ENCODE peak calls at places on chromosomes 13 and 19, in eight cellular contexts. Q, B, E, V, D, L, P and S are unnamed samples.

GRCh38 chr13:98975822-98976261 is 2.0 kb downstream of the DOCK9 start:
- DNase-seq in Q (no peak), B (peak), E (no peak), V (no peak), D (no peak), L (no peak), P (no peak), S (no peak)

GRCh38 chr13:30905932-30906383 is at the start of gene MEDAG:
- DNase-seq in Q (no peak), B (no peak), E (no peak), V (no peak), D (no peak), L (no peak), P (peak), S (peak)

GRCh38 chr19:29976151-29976943 is 34.3 kb downstream of the URI1 start:
- DNase-seq in Q (no peak), B (no peak), E (no peak), V (no peak), D (no peak), L (no peak), P (no peak), S (no peak)

GRCh38 chr13:33230178-33230881 is 55.2 kb downstream of the STARD13 start:
- DNase-seq in Q (no peak), B (no peak), E (no peak), V (no peak), D (no peak), L (no peak), P (no peak), S (no peak)

GRCh38 chr19:18014197-18014596 is 6.2 kb downstream of the ARRDC2 start:
- DNase-seq in Q (no peak), B (no peak), E (no peak), V (no peak), D (peak), L (no peak), P (no peak), S (no peak)

GRCh38 chr19:2309734-2310362 is 1.9 kb upstream of the LINGO3 start:
- DNase-seq in Q (no peak), B (peak), E (peak), V (peak), D (no peak), L (no peak), P (no peak), S (peak)

GRCh38 chr19:19606021-19606420 is 12.5 kb downstream of the PBX4 start:
- DNase-seq in Q (no peak), B (peak), E (peak), V (no peak), D (peak), L (no peak), P (no peak), S (peak)

GRCh38 chr13:98984983-98985382 is 7.1 kb upstream of the DOCK9 start:
- DNase-seq in Q (no peak), B (no peak), E (no peak), V (no peak), D (no peak), L (no peak), P (no peak), S (no peak)

GRCh38 chr19:58007285-58007684 is 4.7 kb upstream of the ZNF606 start:
- DNase-seq in Q (no peak), B (no peak), E (peak), V (no peak), D (no peak), L (no peak), P (no peak), S (no peak)

GRCh38 chr13:33494596-33495214 is 209.2 kb upstream of the STARD13 start:
- DNase-seq in Q (no peak), B (peak), E (no peak), V (no peak), D (no peak), L (no peak), P (no peak), S (no peak)

GRCh38 chr13:28707629-28708427 is 10.9 kb downstream of the SLC46A3 start:
- DNase-seq in Q (no peak), B (peak), E (peak), V (no peak), D (no peak), L (no peak), P (no peak), S (no peak)

GRCh38 chr19:3977242-3978143 is 6.6 kb upstream of the DAPK3 start:
- DNase-seq in Q (no peak), B (no peak), E (no peak), V (no peak), D (no peak), L (no peak), P (no peak), S (no peak)

GRCh38 chr19:798415-799075 is 1.3 kb downstream of the PTBP1 start:
- DNase-seq in Q (no peak), B (no peak), E (no peak), V (no peak), D (no peak), L (no peak), P (no peak), S (no peak)

GRCh38 chr13:39100996-39101751 is 62.9 kb downstream of the NHLRC3 start:
- DNase-seq in Q (no peak), B (no peak), E (peak), V (no peak), D (no peak), L (no peak), P (no peak), S (no peak)

GRCh38 chr19:38718747-38719543 is 25.3 kb downstream of the CAPN12 start:
- DNase-seq in Q (no peak), B (peak), E (no peak), V (no peak), D (no peak), L (no peak), P (peak), S (no peak)

GRCh38 chr13:80242728-80243427 is 98.0 kb downstream of the SPRY2 start:
- DNase-seq in Q (no peak), B (no peak), E (no peak), V (no peak), D (no peak), L (no peak), P (no peak), S (no peak)

GRCh38 chr13:66313408-66313807 is 916.7 kb downstream of the PCDH9 start:
- DNase-seq in Q (no peak), B (no peak), E (no peak), V (no peak), D (no peak), L (no peak), P (no peak), S (no peak)

GRCh38 chr13:99868767-99869166 is 102.8 kb downstream of the ZIC5 start:
- DNase-seq in Q (no peak), B (no peak), E (no peak), V (no peak), D (no peak), L (no peak), P (no peak), S (no peak)

GRCh38 chr13:66528903-66529576 is 701.1 kb downstream of the PCDH9 start:
- DNase-seq in Q (no peak), B (no peak), E (no peak), V (no peak), D (no peak), L (no peak), P (no peak), S (no peak)

GRCh38 chr13:112363867-112364528 is 12.2 kb upstream of the SPACA7 start:
- DNase-seq in Q (no peak), B (no peak), E (no peak), V (no peak), D (no peak), L (no peak), P (no peak), S (no peak)

GRCh38 chr13:58097831-58098230 is 466.3 kb downstream of the PCDH17 start:
- DNase-seq in Q (no peak), B (no peak), E (no peak), V (no peak), D (no peak), L (no peak), P (no peak), S (no peak)

GRCh38 chr19:43738780-43739211 is 16.0 kb downstream of the SMG9 start:
- DNase-seq in Q (no peak), B (peak), E (no peak), V (no peak), D (no peak), L (no peak), P (no peak), S (peak)

GRCh38 chr13:113029487-113030258 is 60.7 kb downstream of the MCF2L start:
- DNase-seq in Q (peak), B (peak), E (peak), V (no peak), D (peak), L (peak), P (no peak), S (peak)

GRCh38 chr13:93224545-93224944 is 2.1 kb upstream of the GPC6 start:
- DNase-seq in Q (no peak), B (no peak), E (no peak), V (no peak), D (no peak), L (no peak), P (no peak), S (no peak)

GRCh38 chr19:32318884-32319520 is 26.4 kb upstream of the ZNF507 start:
- DNase-seq in Q (no peak), B (peak), E (peak), V (no peak), D (peak), L (no peak), P (no peak), S (no peak)

GRCh38 chr19:7534531-7534980 is 961 bp upstream of the PNPLA6 start:
- DNase-seq in Q (no peak), B (peak), E (peak), V (no peak), D (no peak), L (peak), P (peak), S (no peak)

GRCh38 chr19:35151273-35152065 is 3.1 kb upstream of the FXYD5 start:
- DNase-seq in Q (no peak), B (no peak), E (no peak), V (no peak), D (no peak), L (no peak), P (no peak), S (no peak)

GRCh38 chr13:22227895-22228294 is 557.0 kb downstream of the FGF9 start:
- DNase-seq in Q (no peak), B (no peak), E (no peak), V (no peak), D (no peak), L (no peak), P (no peak), S (no peak)